ENCODE peak calls at places on chromosomes 5 and 9, in six cellular contexts. One of them, this sample, is unnamed. For H3K4me1, the result is how much of the 10 kb centered on the place peaks cover.

GRCh38 chr9:137315581-137316011 is 13.5 kb upstream of the NRARP start:
- DNase-seq in psoas muscle: no peak
- DNase-seq in heart right ventricle: no peak
- DNase-seq in PC-9: no peak
- DNase-seq in left lung: no peak
- DNase-seq in H9: peak
- DNase-seq in this sample: no peak

GRCh38 chr5:171412186-171412585 is 7.3 kb upstream of the FGF18 start:
- DNase-seq in psoas muscle: no peak
- DNase-seq in H9: no peak
- DNase-seq in heart right ventricle: no peak
- DNase-seq in left lung: no peak
- DNase-seq in PC-9: no peak
- DNase-seq in this sample: no peak

GRCh38 chr9:74942801-74943200 is 9.9 kb downstream of the C9orf40 start:
- DNase-seq in psoas muscle: no peak
- DNase-seq in heart right ventricle: no peak
- DNase-seq in left lung: no peak
- DNase-seq in PC-9: no peak
- DNase-seq in H9: no peak
- DNase-seq in this sample: no peak

GRCh38 chr5:158845941-158846340 is 253.8 kb downstream of the EBF1 start:
- DNase-seq in heart right ventricle: no peak
- DNase-seq in H9: no peak
- DNase-seq in psoas muscle: no peak
- DNase-seq in left lung: no peak
- DNase-seq in PC-9: no peak
- DNase-seq in this sample: no peak

GRCh38 chr5:80184235-80185023 is 71.4 kb downstream of the SERINC5 start:
- DNase-seq in H9: peak
- DNase-seq in heart right ventricle: no peak
- DNase-seq in left lung: no peak
- DNase-seq in PC-9: peak
- DNase-seq in psoas muscle: no peak
- DNase-seq in this sample: no peak

GRCh38 chr5:163172540-163173337 is 264.7 kb upstream of the CCNG1 start:
- DNase-seq in H9: no peak
- DNase-seq in psoas muscle: no peak
- DNase-seq in heart right ventricle: no peak
- DNase-seq in PC-9: no peak
- DNase-seq in left lung: no peak
- DNase-seq in this sample: no peak

GRCh38 chr9:89445801-89446228 is 52.1 kb downstream of the SEMA4D start:
- DNase-seq in H9: no peak
- DNase-seq in left lung: peak
- DNase-seq in PC-9: no peak
- DNase-seq in heart right ventricle: no peak
- DNase-seq in psoas muscle: no peak
- DNase-seq in this sample: no peak

GRCh38 chr5:29382735-29383280 is 1810.7 kb upstream of the CDH6 start:
- DNase-seq in psoas muscle: no peak
- DNase-seq in H9: no peak
- DNase-seq in heart right ventricle: no peak
- DNase-seq in PC-9: no peak
- DNase-seq in left lung: no peak
- DNase-seq in this sample: no peak

GRCh38 chr5:34977934-34978616 is 48.7 kb downstream of the DNAJC21 start:
- DNase-seq in heart right ventricle: no peak
- DNase-seq in psoas muscle: no peak
- DNase-seq in H9: no peak
- DNase-seq in PC-9: no peak
- DNase-seq in left lung: no peak
- DNase-seq in this sample: no peak

GRCh38 chr9:114276908-114277821 is 45.7 kb upstream of the ORM1 start:
- DNase-seq in PC-9: peak
- DNase-seq in psoas muscle: peak
- DNase-seq in left lung: no peak
- DNase-seq in H9: peak
- DNase-seq in heart right ventricle: no peak
- DNase-seq in this sample: peak

GRCh38 chr9:123933401-123933800 is 3.5 kb upstream of the DENND1A start:
- DNase-seq in psoas muscle: no peak
- DNase-seq in PC-9: peak
- DNase-seq in H9: no peak
- DNase-seq in left lung: no peak
- DNase-seq in heart right ventricle: no peak
- DNase-seq in this sample: no peak

GRCh38 chr9:14346826-14347407 is 33.0 kb upstream of the NFIB start:
- DNase-seq in left lung: peak
- DNase-seq in psoas muscle: peak
- DNase-seq in heart right ventricle: peak
- DNase-seq in PC-9: no peak
- DNase-seq in H9: no peak
- DNase-seq in this sample: no peak

GRCh38 chr5:150338546-150338945 is 19.0 kb upstream of the TCOF1 start:
- DNase-seq in PC-9: no peak
- DNase-seq in heart right ventricle: no peak
- DNase-seq in psoas muscle: no peak
- DNase-seq in H9: no peak
- DNase-seq in left lung: no peak
- DNase-seq in this sample: no peak

DNA sequence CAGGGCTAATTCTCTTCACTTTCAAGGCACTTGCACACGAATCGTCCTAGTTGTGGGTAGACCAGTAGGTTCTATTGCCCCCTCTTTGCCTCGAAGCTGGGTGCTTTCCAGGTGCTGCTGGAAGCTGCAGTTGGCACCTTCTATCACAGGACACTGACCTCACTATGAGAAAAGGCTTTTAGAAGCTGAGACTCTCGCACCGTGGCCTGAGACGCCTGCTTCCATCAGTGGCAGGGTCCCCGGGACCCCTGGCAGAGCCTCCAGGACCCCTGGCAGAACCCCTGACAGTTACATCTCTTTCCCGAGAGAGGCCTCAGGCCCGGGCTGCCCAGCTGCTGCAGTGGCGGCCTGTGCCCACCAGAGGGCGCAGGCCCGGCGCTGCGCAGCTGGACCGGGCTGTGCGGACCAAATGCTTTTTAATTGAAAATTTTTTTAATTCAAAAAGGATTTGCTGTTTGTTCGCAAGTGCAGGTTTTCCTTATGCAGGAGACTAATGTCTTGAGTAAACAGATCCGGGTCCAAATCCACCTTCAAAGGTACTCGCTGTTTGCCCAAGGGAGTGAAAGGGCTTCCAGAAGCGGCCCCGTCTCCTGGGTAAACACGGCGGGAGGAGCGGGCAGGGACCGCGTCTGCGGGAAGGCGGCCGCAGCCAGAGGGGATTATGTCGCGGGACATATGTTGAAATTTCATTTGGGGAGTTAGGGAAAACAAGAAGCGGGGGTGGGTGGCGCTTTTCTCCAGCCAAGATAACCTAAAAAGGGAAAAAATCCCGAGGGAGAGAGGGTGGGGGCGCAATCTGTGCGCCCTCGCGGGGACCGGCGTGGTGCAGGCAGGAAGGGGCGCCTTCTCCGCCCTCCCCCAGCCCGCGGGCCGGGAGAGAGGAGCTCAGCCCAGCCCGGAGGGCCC is 114.5 kb upstream of the LMX1B start:
- DNase-seq in H9: peak
- DNase-seq in PC-9: no peak
- DNase-seq in heart right ventricle: no peak
- DNase-seq in left lung: peak
- DNase-seq in psoas muscle: no peak
- DNase-seq in this sample: peak
- H3K27ac ChIP-seq in H9: no peak
- H3K27ac ChIP-seq in PC-9: no peak
- H3K27ac ChIP-seq in heart right ventricle: no peak
- H3K27ac ChIP-seq in left lung: no peak
- H3K27ac ChIP-seq in psoas muscle: no peak
- H3K27ac ChIP-seq in this sample: peak

GRCh38 chr5:125489146-125489545 is 742.7 kb upstream of the ZNF608 start:
- DNase-seq in psoas muscle: no peak
- DNase-seq in PC-9: no peak
- DNase-seq in heart right ventricle: no peak
- DNase-seq in left lung: no peak
- DNase-seq in H9: no peak
- DNase-seq in this sample: no peak

GRCh38 chr5:125484272-125485002 is 738.0 kb upstream of the ZNF608 start:
- DNase-seq in H9: no peak
- DNase-seq in psoas muscle: peak
- DNase-seq in heart right ventricle: peak
- DNase-seq in left lung: no peak
- DNase-seq in PC-9: peak
- DNase-seq in this sample: peak

GRCh38 chr5:125487231-125487630 is 740.8 kb upstream of the ZNF608 start:
- DNase-seq in left lung: no peak
- DNase-seq in heart right ventricle: no peak
- DNase-seq in PC-9: no peak
- DNase-seq in psoas muscle: no peak
- DNase-seq in H9: no peak
- DNase-seq in this sample: no peak

GRCh38 chr5:125485003-125485641 is 738.7 kb upstream of the ZNF608 start:
- DNase-seq in H9: no peak
- DNase-seq in heart right ventricle: no peak
- DNase-seq in PC-9: peak
- DNase-seq in psoas muscle: no peak
- DNase-seq in left lung: no peak
- DNase-seq in this sample: peak

GRCh38 chr5:125486634-125487033 is 740.2 kb upstream of the ZNF608 start:
- DNase-seq in H9: no peak
- DNase-seq in heart right ventricle: no peak
- DNase-seq in left lung: no peak
- DNase-seq in psoas muscle: no peak
- DNase-seq in PC-9: no peak
- DNase-seq in this sample: no peak
- H3K4me1 ChIP-seq in H9: under half
- H3K4me1 ChIP-seq in heart right ventricle: under half
- H3K4me1 ChIP-seq in left lung: under half
- H3K4me1 ChIP-seq in psoas muscle: under half
- H3K4me1 ChIP-seq in PC-9: under half
- H3K4me1 ChIP-seq in this sample: under half

GRCh38 chr5:177253252-177253651 is 50.3 kb downstream of the RAB24 start:
- DNase-seq in PC-9: no peak
- DNase-seq in H9: no peak
- DNase-seq in psoas muscle: no peak
- DNase-seq in left lung: no peak
- DNase-seq in heart right ventricle: no peak
- DNase-seq in this sample: no peak

DNA sequence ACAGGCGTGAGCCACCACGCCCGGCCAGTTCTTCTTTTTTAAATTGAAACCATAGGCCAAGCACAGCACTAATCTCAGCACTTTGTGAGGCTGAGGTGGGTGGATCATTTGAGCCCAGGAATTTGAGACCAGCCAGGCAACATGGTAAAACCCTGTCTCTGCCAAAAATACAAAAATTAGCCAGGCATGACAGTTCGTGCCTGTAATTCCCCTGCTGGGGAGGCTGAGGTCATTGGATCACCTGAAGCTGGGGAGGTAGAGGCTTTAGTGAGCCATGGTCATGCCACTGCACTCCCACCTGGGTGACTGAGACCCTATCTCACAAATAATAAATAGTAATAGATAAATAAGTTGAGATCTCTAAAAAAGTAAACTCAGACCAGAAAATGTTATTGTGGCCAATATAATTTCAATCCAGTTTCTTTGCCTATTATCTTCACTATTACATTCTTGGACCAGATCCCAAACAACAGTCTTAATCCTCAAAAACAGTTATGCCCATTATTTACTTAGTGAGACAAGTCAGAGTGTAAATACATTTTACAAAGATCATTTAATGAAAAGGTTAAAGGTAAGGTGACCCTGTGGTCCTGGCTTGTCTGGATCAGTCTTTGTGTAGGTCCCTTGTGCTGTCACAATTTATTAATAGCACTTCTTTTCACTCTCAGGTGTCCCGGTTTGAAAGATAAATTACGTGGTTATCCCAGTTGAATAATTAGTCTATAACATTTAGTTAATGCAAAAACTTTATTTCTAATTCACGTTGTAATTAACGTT is 53.6 kb downstream of the RAB24 start:
- DNase-seq in PC-9: no peak
- DNase-seq in heart right ventricle: no peak
- DNase-seq in H9: no peak
- DNase-seq in left lung: no peak
- DNase-seq in psoas muscle: no peak
- DNase-seq in this sample: no peak
- H3K27ac ChIP-seq in PC-9: no peak
- H3K27ac ChIP-seq in heart right ventricle: no peak
- H3K27ac ChIP-seq in H9: no peak
- H3K27ac ChIP-seq in left lung: no peak
- H3K27ac ChIP-seq in psoas muscle: peak
- H3K27ac ChIP-seq in this sample: no peak

GRCh38 chr9:127791085-127791484 is 5.3 kb downstream of the CDK9 start:
- DNase-seq in left lung: no peak
- DNase-seq in psoas muscle: no peak
- DNase-seq in H9: no peak
- DNase-seq in PC-9: no peak
- DNase-seq in heart right ventricle: no peak
- DNase-seq in this sample: no peak

GRCh38 chr9:127792417-127793031 is 6.7 kb downstream of the CDK9 start:
- DNase-seq in psoas muscle: no peak
- DNase-seq in H9: no peak
- DNase-seq in left lung: no peak
- DNase-seq in heart right ventricle: no peak
- DNase-seq in PC-9: peak
- DNase-seq in this sample: no peak

GRCh38 chr9:127790094-127790855 is 4.4 kb downstream of the CDK9 start:
- DNase-seq in left lung: no peak
- DNase-seq in PC-9: no peak
- DNase-seq in psoas muscle: no peak
- DNase-seq in H9: no peak
- DNase-seq in heart right ventricle: no peak
- DNase-seq in this sample: no peak

GRCh38 chr9:127794001-127794791 is 8.4 kb downstream of the CDK9 start:
- DNase-seq in PC-9: no peak
- DNase-seq in heart right ventricle: no peak
- DNase-seq in left lung: no peak
- DNase-seq in psoas muscle: no peak
- DNase-seq in H9: no peak
- DNase-seq in this sample: no peak

GRCh38 chr9:127793093-127793708 is 7.4 kb downstream of the CDK9 start:
- DNase-seq in PC-9: peak
- DNase-seq in psoas muscle: no peak
- DNase-seq in heart right ventricle: no peak
- DNase-seq in left lung: no peak
- DNase-seq in H9: no peak
- DNase-seq in this sample: no peak
- H3K4me1 ChIP-seq in PC-9: under half
- H3K4me1 ChIP-seq in psoas muscle: under half
- H3K4me1 ChIP-seq in heart right ventricle: under half
- H3K4me1 ChIP-seq in left lung: under half
- H3K4me1 ChIP-seq in H9: under half
- H3K4me1 ChIP-seq in this sample: under half

GRCh38 chr9:128148509-128149000 is 698 bp upstream of the LCN2 start:
- DNase-seq in H9: no peak
- DNase-seq in left lung: peak
- DNase-seq in PC-9: no peak
- DNase-seq in heart right ventricle: peak
- DNase-seq in psoas muscle: no peak
- DNase-seq in this sample: no peak
- H3K27ac ChIP-seq in H9: no peak
- H3K27ac ChIP-seq in left lung: peak
- H3K27ac ChIP-seq in PC-9: peak
- H3K27ac ChIP-seq in heart right ventricle: no peak
- H3K27ac ChIP-seq in psoas muscle: no peak
- H3K27ac ChIP-seq in this sample: no peak